ENCODE peak calls at places on chromosome 2, in four cellular contexts. One of them, this sample, is unnamed.

GRCh38 chr2:176769021-176769420 is 443.6 kb upstream of the HNRNPA3 start:
- DNase-seq in Calu3: no peak
- DNase-seq in activated T-helper 1 cell treated with anti-CD3 and anti-CD28 coated beads, Interleukin-2, amount 50 U/mL, for 16 hours: no peak
- DNase-seq in erythroblast: no peak
- DNase-seq in this sample: no peak

GRCh38 chr2:152200562-152201465 is 25.3 kb upstream of the STAM2 start:
- DNase-seq in Calu3: peak
- DNase-seq in activated T-helper 1 cell treated with anti-CD3 and anti-CD28 coated beads, Interleukin-2, amount 50 U/mL, for 16 hours: no peak
- DNase-seq in erythroblast: peak
- DNase-seq in this sample: peak

GRCh38 chr2:23502096-23502495 is 117.1 kb downstream of the KLHL29 start:
- DNase-seq in Calu3: no peak
- DNase-seq in activated T-helper 1 cell treated with anti-CD3 and anti-CD28 coated beads, Interleukin-2, amount 50 U/mL, for 16 hours: no peak
- DNase-seq in erythroblast: no peak
- DNase-seq in this sample: no peak

GRCh38 chr2:98408155-98408554 is 36.5 kb upstream of the INPP4A start:
- DNase-seq in Calu3: no peak
- DNase-seq in activated T-helper 1 cell treated with anti-CD3 and anti-CD28 coated beads, Interleukin-2, amount 50 U/mL, for 16 hours: no peak
- DNase-seq in erythroblast: no peak
- DNase-seq in this sample: no peak

GRCh38 chr2:216701544-216701943 is 6.2 kb upstream of the IGFBP5 start:
- DNase-seq in Calu3: no peak
- DNase-seq in activated T-helper 1 cell treated with anti-CD3 and anti-CD28 coated beads, Interleukin-2, amount 50 U/mL, for 16 hours: no peak
- DNase-seq in erythroblast: no peak
- DNase-seq in this sample: no peak

GRCh38 chr2:225889452-225889851 is 489.9 kb downstream of the NYAP2 start:
- DNase-seq in Calu3: peak
- DNase-seq in activated T-helper 1 cell treated with anti-CD3 and anti-CD28 coated beads, Interleukin-2, amount 50 U/mL, for 16 hours: no peak
- DNase-seq in erythroblast: peak
- DNase-seq in this sample: peak

GRCh38 chr2:171391532-171391931 is 42.3 kb downstream of the METTL8 start:
- DNase-seq in Calu3: no peak
- DNase-seq in activated T-helper 1 cell treated with anti-CD3 and anti-CD28 coated beads, Interleukin-2, amount 50 U/mL, for 16 hours: no peak
- DNase-seq in erythroblast: no peak
- DNase-seq in this sample: no peak

GRCh38 chr2:147495741-147496140 is 349.1 kb upstream of the ACVR2A start:
- DNase-seq in Calu3: no peak
- DNase-seq in activated T-helper 1 cell treated with anti-CD3 and anti-CD28 coated beads, Interleukin-2, amount 50 U/mL, for 16 hours: no peak
- DNase-seq in erythroblast: no peak
- DNase-seq in this sample: no peak

GRCh38 chr2:200747668-200748618 is 63.8 kb upstream of the BZW1 start:
- DNase-seq in Calu3: no peak
- DNase-seq in activated T-helper 1 cell treated with anti-CD3 and anti-CD28 coated beads, Interleukin-2, amount 50 U/mL, for 16 hours: no peak
- DNase-seq in erythroblast: no peak
- DNase-seq in this sample: no peak

GRCh38 chr2:120450196-120450820 is 104.4 kb downstream of the INHBB start:
- DNase-seq in Calu3: no peak
- DNase-seq in activated T-helper 1 cell treated with anti-CD3 and anti-CD28 coated beads, Interleukin-2, amount 50 U/mL, for 16 hours: no peak
- DNase-seq in erythroblast: no peak
- DNase-seq in this sample: no peak

GRCh38 chr2:174664084-174664759 is 66.6 kb upstream of the WIPF1 start:
- DNase-seq in Calu3: no peak
- DNase-seq in activated T-helper 1 cell treated with anti-CD3 and anti-CD28 coated beads, Interleukin-2, amount 50 U/mL, for 16 hours: no peak
- DNase-seq in erythroblast: no peak
- DNase-seq in this sample: no peak

GRCh38 chr2:199985625-199986207 is 30.3 kb downstream of the MAIP1 start:
- DNase-seq in Calu3: peak
- DNase-seq in activated T-helper 1 cell treated with anti-CD3 and anti-CD28 coated beads, Interleukin-2, amount 50 U/mL, for 16 hours: no peak
- DNase-seq in erythroblast: peak
- DNase-seq in this sample: peak

GRCh38 chr2:20594957-20595356 is 55.9 kb downstream of the HS1BP3 start:
- DNase-seq in Calu3: no peak
- DNase-seq in activated T-helper 1 cell treated with anti-CD3 and anti-CD28 coated beads, Interleukin-2, amount 50 U/mL, for 16 hours: no peak
- DNase-seq in erythroblast: no peak
- DNase-seq in this sample: no peak

GRCh38 chr2:177250461-177250860 is 14.1 kb downstream of the NFE2L2 start:
- DNase-seq in Calu3: no peak
- DNase-seq in activated T-helper 1 cell treated with anti-CD3 and anti-CD28 coated beads, Interleukin-2, amount 50 U/mL, for 16 hours: no peak
- DNase-seq in erythroblast: no peak
- DNase-seq in this sample: no peak

GRCh38 chr2:23593396-23594078 is 208.6 kb downstream of the KLHL29 start:
- DNase-seq in Calu3: no peak
- DNase-seq in activated T-helper 1 cell treated with anti-CD3 and anti-CD28 coated beads, Interleukin-2, amount 50 U/mL, for 16 hours: no peak
- DNase-seq in erythroblast: no peak
- DNase-seq in this sample: no peak

GRCh38 chr2:118913805-118914645 is 28.0 kb upstream of the MARCO start:
- DNase-seq in Calu3: no peak
- DNase-seq in activated T-helper 1 cell treated with anti-CD3 and anti-CD28 coated beads, Interleukin-2, amount 50 U/mL, for 16 hours: no peak
- DNase-seq in erythroblast: no peak
- DNase-seq in this sample: no peak

This sample was measured in Panc1.